ENCODE peak calls at places on chromosomes 3 and 15, in nine cellular contexts. One of them, this sample, is unnamed. For H3K27me3 and H3K36me3, the result is how much of the 10 kb centered on the place peaks cover.

GRCh38 chr3:172323894-172324590 is 124.2 kb downstream of the GHSR start:
- DNase-seq in lung: no peak
- DNase-seq in fibroblast of lung: peak
- DNase-seq in breast epithelium: no peak
- DNase-seq in testis: no peak
- DNase-seq in Peyer's patch: no peak
- DNase-seq in neuronal stem cell: no peak
- DNase-seq in ovary: peak
- DNase-seq in GM23248: peak
- DNase-seq in this sample: peak

GRCh38 chr15:19987389-19988048 is 554.1 kb downstream of the GOLGA6L6 start:
- DNase-seq in lung: no peak
- DNase-seq in fibroblast of lung: no peak
- DNase-seq in breast epithelium: no peak
- DNase-seq in testis: peak
- DNase-seq in Peyer's patch: no peak
- DNase-seq in neuronal stem cell: no peak
- DNase-seq in ovary: no peak
- DNase-seq in GM23248: no peak
- DNase-seq in this sample: peak

GRCh38 chr3:71432044-71432970 is 151.2 kb downstream of the FOXP1 start:
- DNase-seq in lung: no peak
- DNase-seq in fibroblast of lung: no peak
- DNase-seq in breast epithelium: no peak
- DNase-seq in testis: no peak
- DNase-seq in Peyer's patch: no peak
- DNase-seq in neuronal stem cell: no peak
- DNase-seq in ovary: no peak
- DNase-seq in GM23248: no peak
- DNase-seq in this sample: no peak

GRCh38 chr15:81914734-81915234 is 131.0 kb downstream of the MEX3B start:
- DNase-seq in lung: no peak
- DNase-seq in fibroblast of lung: peak
- DNase-seq in breast epithelium: no peak
- DNase-seq in testis: no peak
- DNase-seq in Peyer's patch: no peak
- DNase-seq in neuronal stem cell: no peak
- DNase-seq in ovary: no peak
- DNase-seq in GM23248: no peak
- DNase-seq in this sample: peak

GRCh38 chr3:34053631-34054030 is 255.2 kb downstream of the PDCD6IP start:
- DNase-seq in lung: no peak
- DNase-seq in fibroblast of lung: no peak
- DNase-seq in breast epithelium: no peak
- DNase-seq in testis: no peak
- DNase-seq in Peyer's patch: no peak
- DNase-seq in neuronal stem cell: no peak
- DNase-seq in ovary: no peak
- DNase-seq in GM23248: peak
- DNase-seq in this sample: no peak

GRCh38 chr3:134494539-134494938 is 8.7 kb downstream of the CEP63 start:
- DNase-seq in lung: no peak
- DNase-seq in fibroblast of lung: no peak
- DNase-seq in breast epithelium: no peak
- DNase-seq in testis: no peak
- DNase-seq in Peyer's patch: no peak
- DNase-seq in neuronal stem cell: no peak
- DNase-seq in ovary: no peak
- DNase-seq in GM23248: no peak
- DNase-seq in this sample: no peak

GRCh38 chr3:137572931-137573330 is 191.2 kb upstream of the SOX14 start:
- DNase-seq in lung: no peak
- DNase-seq in fibroblast of lung: no peak
- DNase-seq in breast epithelium: no peak
- DNase-seq in testis: no peak
- DNase-seq in Peyer's patch: no peak
- DNase-seq in neuronal stem cell: no peak
- DNase-seq in ovary: no peak
- DNase-seq in GM23248: no peak
- DNase-seq in this sample: no peak

GRCh38 chr3:181622365-181622764 is 89.4 kb upstream of the SOX2 start:
- DNase-seq in lung: no peak
- DNase-seq in fibroblast of lung: peak
- DNase-seq in breast epithelium: no peak
- DNase-seq in testis: no peak
- DNase-seq in Peyer's patch: no peak
- DNase-seq in neuronal stem cell: no peak
- DNase-seq in ovary: no peak
- DNase-seq in GM23248: peak
- DNase-seq in this sample: no peak

GRCh38 chr3:69869643-69870042 is 129.9 kb upstream of the SAMMSON start:
- DNase-seq in lung: no peak
- DNase-seq in fibroblast of lung: peak
- DNase-seq in breast epithelium: no peak
- DNase-seq in testis: no peak
- DNase-seq in Peyer's patch: no peak
- DNase-seq in neuronal stem cell: no peak
- DNase-seq in ovary: no peak
- DNase-seq in GM23248: peak
- DNase-seq in this sample: peak

GRCh38 chr3:13158871-13159270 is 85.6 kb upstream of the IQSEC1 start:
- DNase-seq in lung: no peak
- DNase-seq in fibroblast of lung: no peak
- DNase-seq in breast epithelium: no peak
- DNase-seq in testis: no peak
- DNase-seq in Peyer's patch: no peak
- DNase-seq in neuronal stem cell: no peak
- DNase-seq in ovary: no peak
- DNase-seq in GM23248: no peak
- DNase-seq in this sample: no peak

GRCh38 chr3:13157986-13158385 is 84.8 kb upstream of the IQSEC1 start:
- DNase-seq in lung: no peak
- DNase-seq in fibroblast of lung: no peak
- DNase-seq in breast epithelium: no peak
- DNase-seq in testis: no peak
- DNase-seq in Peyer's patch: no peak
- DNase-seq in neuronal stem cell: no peak
- DNase-seq in ovary: no peak
- DNase-seq in GM23248: no peak
- DNase-seq in this sample: no peak

GRCh38 chr3:13160619-13161018 is 87.4 kb upstream of the IQSEC1 start:
- DNase-seq in lung: no peak
- DNase-seq in fibroblast of lung: no peak
- DNase-seq in breast epithelium: peak
- DNase-seq in testis: no peak
- DNase-seq in Peyer's patch: no peak
- DNase-seq in neuronal stem cell: no peak
- DNase-seq in ovary: no peak
- DNase-seq in GM23248: no peak
- DNase-seq in this sample: no peak

GRCh38 chr3:13159890-13160289 is 86.7 kb upstream of the IQSEC1 start:
- DNase-seq in lung: no peak
- DNase-seq in fibroblast of lung: no peak
- DNase-seq in breast epithelium: peak
- DNase-seq in testis: no peak
- DNase-seq in Peyer's patch: no peak
- DNase-seq in neuronal stem cell: no peak
- DNase-seq in ovary: no peak
- DNase-seq in GM23248: peak
- DNase-seq in this sample: no peak

DNA sequence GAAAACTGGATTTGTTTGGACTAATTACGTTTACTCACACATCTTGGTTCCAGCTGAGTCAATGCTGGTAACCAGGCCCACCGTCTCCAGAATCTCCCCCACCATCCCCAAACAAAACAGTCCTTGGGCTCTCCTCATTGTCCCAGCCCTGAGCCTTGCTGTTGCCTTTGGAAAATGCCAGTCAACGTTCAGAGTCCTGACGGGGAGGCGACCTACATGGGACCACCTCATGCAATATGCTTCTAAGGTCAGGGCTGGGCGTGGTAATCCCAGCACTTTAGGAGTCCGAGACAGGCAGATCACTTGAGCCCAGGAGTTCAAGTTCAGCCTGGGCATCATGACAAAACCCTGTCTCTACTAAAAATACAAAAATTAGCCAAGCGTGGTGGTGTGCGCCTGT is 85.2 kb upstream of the IQSEC1 start:
- DNase-seq in lung: no peak
- DNase-seq in fibroblast of lung: no peak
- DNase-seq in breast epithelium: no peak
- DNase-seq in testis: no peak
- DNase-seq in Peyer's patch: no peak
- DNase-seq in neuronal stem cell: no peak
- DNase-seq in ovary: no peak
- DNase-seq in GM23248: no peak
- DNase-seq in this sample: no peak
- H3K27me3 ChIP-seq in lung: under half
- H3K27me3 ChIP-seq in fibroblast of lung: under half
- H3K27me3 ChIP-seq in breast epithelium: under half
- H3K27me3 ChIP-seq in testis: under half
- H3K27me3 ChIP-seq in Peyer's patch: under half
- H3K27me3 ChIP-seq in neuronal stem cell: under half
- H3K27me3 ChIP-seq in ovary: under half
- H3K27me3 ChIP-seq in GM23248: under half
- H3K27me3 ChIP-seq in this sample: under half

GRCh38 chr3:14133188-14133800 is 8.4 kb downstream of the TMEM43 start:
- DNase-seq in lung: no peak
- DNase-seq in fibroblast of lung: no peak
- DNase-seq in breast epithelium: no peak
- DNase-seq in testis: no peak
- DNase-seq in Peyer's patch: no peak
- DNase-seq in neuronal stem cell: no peak
- DNase-seq in ovary: no peak
- DNase-seq in GM23248: no peak
- DNase-seq in this sample: no peak
- H3K36me3 ChIP-seq in lung: under half
- H3K36me3 ChIP-seq in fibroblast of lung: half or more
- H3K36me3 ChIP-seq in breast epithelium: under half
- H3K36me3 ChIP-seq in testis: under half
- H3K36me3 ChIP-seq in Peyer's patch: half or more
- H3K36me3 ChIP-seq in neuronal stem cell: half or more
- H3K36me3 ChIP-seq in ovary: under half
- H3K36me3 ChIP-seq in GM23248: half or more
- H3K36me3 ChIP-seq in this sample: half or more

DNA sequence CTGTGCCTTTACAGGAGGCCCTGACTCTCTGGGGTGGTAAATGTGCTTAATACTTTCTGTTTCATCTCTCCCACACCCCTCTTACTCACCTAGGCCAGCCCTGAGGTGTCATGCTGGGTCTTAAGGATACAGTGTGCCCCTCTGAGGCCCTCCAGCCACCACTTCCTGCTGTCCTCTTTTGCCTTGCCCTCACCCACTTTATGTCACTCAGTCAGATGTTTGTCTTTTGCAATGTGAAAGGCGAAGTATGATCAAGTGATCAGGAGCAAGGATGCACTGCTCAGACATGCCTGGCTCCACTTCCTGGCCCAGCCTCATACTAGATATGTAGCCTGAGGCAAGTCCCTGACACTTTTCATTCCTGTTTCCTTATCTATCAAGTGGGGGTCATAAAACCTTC is 339.0 kb upstream of the NR2E3 start:
- DNase-seq in lung: no peak
- DNase-seq in fibroblast of lung: no peak
- DNase-seq in breast epithelium: no peak
- DNase-seq in testis: no peak
- DNase-seq in Peyer's patch: no peak
- DNase-seq in neuronal stem cell: no peak
- DNase-seq in ovary: no peak
- DNase-seq in GM23248: peak
- DNase-seq in this sample: no peak
- H3K4me3 ChIP-seq in lung: no peak
- H3K4me3 ChIP-seq in fibroblast of lung: no peak
- H3K4me3 ChIP-seq in breast epithelium: no peak
- H3K4me3 ChIP-seq in testis: no peak
- H3K4me3 ChIP-seq in Peyer's patch: no peak
- H3K4me3 ChIP-seq in neuronal stem cell: no peak
- H3K4me3 ChIP-seq in ovary: no peak
- H3K4me3 ChIP-seq in GM23248: no peak
- H3K4me3 ChIP-seq in this sample: no peak

GRCh38 chr3:50673937-50674336 is 790 bp upstream of the DOCK3 start:
- DNase-seq in lung: no peak
- DNase-seq in fibroblast of lung: no peak
- DNase-seq in breast epithelium: no peak
- DNase-seq in testis: no peak
- DNase-seq in Peyer's patch: no peak
- DNase-seq in neuronal stem cell: no peak
- DNase-seq in ovary: no peak
- DNase-seq in GM23248: no peak
- DNase-seq in this sample: no peak

GRCh38 chr3:50674349-50675178 is at the start of gene DOCK3:
- DNase-seq in lung: no peak
- DNase-seq in fibroblast of lung: peak
- DNase-seq in breast epithelium: peak
- DNase-seq in testis: peak
- DNase-seq in Peyer's patch: peak
- DNase-seq in neuronal stem cell: peak
- DNase-seq in ovary: peak
- DNase-seq in GM23248: peak
- DNase-seq in this sample: peak

GRCh38 chr3:50672656-50673055 is 2.1 kb upstream of the DOCK3 start:
- DNase-seq in lung: no peak
- DNase-seq in fibroblast of lung: no peak
- DNase-seq in breast epithelium: no peak
- DNase-seq in testis: no peak
- DNase-seq in Peyer's patch: no peak
- DNase-seq in neuronal stem cell: no peak
- DNase-seq in ovary: no peak
- DNase-seq in GM23248: no peak
- DNase-seq in this sample: no peak

GRCh38 chr3:50675179-50676030 is 678 bp downstream of the DOCK3 start:
- DNase-seq in lung: no peak
- DNase-seq in fibroblast of lung: no peak
- DNase-seq in breast epithelium: no peak
- DNase-seq in testis: peak
- DNase-seq in Peyer's patch: peak
- DNase-seq in neuronal stem cell: peak
- DNase-seq in ovary: peak
- DNase-seq in GM23248: peak
- DNase-seq in this sample: peak

DNA sequence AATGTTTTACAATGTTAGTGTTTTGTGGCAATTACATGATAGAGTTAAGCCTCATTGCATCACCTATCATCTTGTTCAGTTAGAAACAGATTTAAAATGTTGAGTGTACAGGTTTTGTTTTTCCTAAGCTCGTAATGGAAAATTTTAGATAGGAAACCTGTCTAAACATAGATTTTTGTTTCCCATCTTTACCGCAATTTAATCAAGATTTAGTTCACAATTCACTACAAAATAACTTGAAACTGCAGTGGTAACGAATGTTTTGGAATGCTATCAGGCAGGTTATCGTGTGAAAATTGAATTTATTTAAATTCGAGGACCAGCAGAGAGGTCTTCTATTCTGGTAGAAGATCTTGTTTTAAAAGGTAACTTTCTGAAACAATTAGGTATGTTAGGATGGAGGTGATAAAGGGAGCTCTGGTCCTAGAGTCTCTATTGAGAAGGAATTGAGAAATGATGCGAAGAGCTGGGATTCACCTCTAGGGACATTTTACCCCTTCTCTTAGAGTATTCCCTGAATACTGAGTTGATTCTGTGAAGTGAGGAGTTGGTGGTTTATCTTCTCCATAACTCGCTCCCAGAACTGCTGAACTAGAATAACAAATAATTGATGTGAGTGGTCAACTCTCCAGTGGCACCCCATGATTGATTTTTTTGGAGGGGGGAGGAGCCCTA is 1.4 kb downstream of the DOCK3 start:
- DNase-seq in lung: no peak
- DNase-seq in fibroblast of lung: no peak
- DNase-seq in breast epithelium: no peak
- DNase-seq in testis: no peak
- DNase-seq in Peyer's patch: no peak
- DNase-seq in neuronal stem cell: no peak
- DNase-seq in ovary: no peak
- DNase-seq in GM23248: no peak
- DNase-seq in this sample: no peak
- H3K27me3 ChIP-seq in lung: under half
- H3K27me3 ChIP-seq in fibroblast of lung: under half
- H3K27me3 ChIP-seq in breast epithelium: half or more
- H3K27me3 ChIP-seq in testis: under half
- H3K27me3 ChIP-seq in Peyer's patch: under half
- H3K27me3 ChIP-seq in neuronal stem cell: under half
- H3K27me3 ChIP-seq in ovary: under half
- H3K27me3 ChIP-seq in GM23248: under half
- H3K27me3 ChIP-seq in this sample: under half

This sample was measured in MG63.